ENCODE peak calls at places on chromosomes 5 and 9, in six cellular contexts. One of them, this sample, is unnamed.

GRCh38 chr5:54669285-54669684 is 151.7 kb downstream of the SNX18 start:
- DNase-seq in uterus: no peak
- DNase-seq in endothelial cell: no peak
- DNase-seq in AG09309: no peak
- DNase-seq in cardiac fibroblast: peak
- DNase-seq in A549: no peak
- DNase-seq in this sample: no peak

GRCh38 chr9:91771027-91771426 is 179.0 kb downstream of the ROR2 start:
- DNase-seq in A549: no peak
- DNase-seq in endothelial cell: no peak
- DNase-seq in cardiac fibroblast: peak
- DNase-seq in AG09309: peak
- DNase-seq in uterus: peak
- DNase-seq in this sample: no peak

GRCh38 chr5:143782588-143783386 is 29.2 kb upstream of the HMHB1 start:
- DNase-seq in cardiac fibroblast: no peak
- DNase-seq in AG09309: no peak
- DNase-seq in A549: no peak
- DNase-seq in uterus: no peak
- DNase-seq in endothelial cell: no peak
- DNase-seq in this sample: no peak

GRCh38 chr5:178381206-178381605 is 148.6 kb upstream of the PHYKPL start:
- DNase-seq in endothelial cell: no peak
- DNase-seq in cardiac fibroblast: no peak
- DNase-seq in AG09309: no peak
- DNase-seq in A549: no peak
- DNase-seq in uterus: no peak
- DNase-seq in this sample: no peak

GRCh38 chr5:88734983-88735382 is 148.0 kb downstream of the MEF2C start:
- DNase-seq in AG09309: no peak
- DNase-seq in A549: no peak
- DNase-seq in endothelial cell: no peak
- DNase-seq in cardiac fibroblast: no peak
- DNase-seq in uterus: no peak
- DNase-seq in this sample: no peak

GRCh38 chr5:38468978-38469706 is 87.3 kb downstream of the LIFR start:
- DNase-seq in AG09309: no peak
- DNase-seq in cardiac fibroblast: peak
- DNase-seq in endothelial cell: no peak
- DNase-seq in A549: no peak
- DNase-seq in uterus: peak
- DNase-seq in this sample: no peak

GRCh38 chr9:102237520-102237919 is 499.1 kb upstream of the GRIN3A start:
- DNase-seq in AG09309: no peak
- DNase-seq in cardiac fibroblast: no peak
- DNase-seq in endothelial cell: no peak
- DNase-seq in uterus: no peak
- DNase-seq in A549: no peak
- DNase-seq in this sample: no peak

GRCh38 chr5:166677891-166678290 is 1613.6 kb upstream of the WWC1 start:
- DNase-seq in uterus: no peak
- DNase-seq in cardiac fibroblast: no peak
- DNase-seq in AG09309: no peak
- DNase-seq in endothelial cell: no peak
- DNase-seq in A549: no peak
- DNase-seq in this sample: no peak

GRCh38 chr5:143513720-143514119 is 110.2 kb upstream of the NR3C1 start:
- DNase-seq in endothelial cell: no peak
- DNase-seq in A549: no peak
- DNase-seq in uterus: no peak
- DNase-seq in cardiac fibroblast: no peak
- DNase-seq in AG09309: no peak
- DNase-seq in this sample: no peak

GRCh38 chr9:134591573-134591981 is 50.0 kb upstream of the COL5A1 start:
- DNase-seq in cardiac fibroblast: peak
- DNase-seq in uterus: no peak
- DNase-seq in AG09309: peak
- DNase-seq in A549: no peak
- DNase-seq in endothelial cell: no peak
- DNase-seq in this sample: no peak

GRCh38 chr9:134592018-134592818 is 49.4 kb upstream of the COL5A1 start:
- DNase-seq in A549: peak
- DNase-seq in uterus: peak
- DNase-seq in AG09309: peak
- DNase-seq in endothelial cell: no peak
- DNase-seq in cardiac fibroblast: peak
- DNase-seq in this sample: no peak

GRCh38 chr9:134591082-134591571 is 50.5 kb upstream of the COL5A1 start:
- DNase-seq in endothelial cell: no peak
- DNase-seq in AG09309: no peak
- DNase-seq in uterus: no peak
- DNase-seq in cardiac fibroblast: peak
- DNase-seq in A549: no peak
- DNase-seq in this sample: no peak

GRCh38 chr9:134590240-134591081 is 51.1 kb upstream of the COL5A1 start:
- DNase-seq in A549: no peak
- DNase-seq in endothelial cell: no peak
- DNase-seq in cardiac fibroblast: peak
- DNase-seq in uterus: peak
- DNase-seq in AG09309: no peak
- DNase-seq in this sample: no peak

GRCh38 chr9:134589748-134590147 is 51.9 kb upstream of the COL5A1 start:
- DNase-seq in uterus: no peak
- DNase-seq in cardiac fibroblast: no peak
- DNase-seq in A549: no peak
- DNase-seq in AG09309: no peak
- DNase-seq in endothelial cell: no peak
- DNase-seq in this sample: no peak
- TF ChIP-seq CTCF in uterus: no peak
- TF ChIP-seq CTCF in cardiac fibroblast: no peak
- TF ChIP-seq CTCF in A549: no peak
- TF ChIP-seq CTCF in AG09309: no peak
- TF ChIP-seq CTCF in endothelial cell: no peak
- TF ChIP-seq CTCF in this sample: no peak

GRCh38 chr9:89919171-89919681 is 314.4 kb downstream of the GADD45G start:
- DNase-seq in endothelial cell: peak
- DNase-seq in uterus: no peak
- DNase-seq in cardiac fibroblast: peak
- DNase-seq in A549: no peak
- DNase-seq in AG09309: no peak
- DNase-seq in this sample: peak
- TF ChIP-seq CTCF in endothelial cell: peak
- TF ChIP-seq CTCF in uterus: no peak
- TF ChIP-seq CTCF in cardiac fibroblast: no peak
- TF ChIP-seq CTCF in A549: no peak
- TF ChIP-seq CTCF in AG09309: no peak
- TF ChIP-seq CTCF in this sample: peak

GRCh38 chr9:292915-293314 is 78.2 kb downstream of the DOCK8 start:
- DNase-seq in AG09309: no peak
- DNase-seq in cardiac fibroblast: no peak
- DNase-seq in uterus: no peak
- DNase-seq in A549: no peak
- DNase-seq in endothelial cell: no peak
- DNase-seq in this sample: no peak
- TF ChIP-seq CTCF in AG09309: no peak
- TF ChIP-seq CTCF in cardiac fibroblast: no peak
- TF ChIP-seq CTCF in uterus: no peak
- TF ChIP-seq CTCF in A549: no peak
- TF ChIP-seq CTCF in endothelial cell: no peak
- TF ChIP-seq CTCF in this sample: no peak

GRCh38 chr9:77063645-77064285 is 44.3 kb downstream of the FOXB2 start:
- DNase-seq in uterus: no peak
- DNase-seq in A549: no peak
- DNase-seq in AG09309: peak
- DNase-seq in cardiac fibroblast: peak
- DNase-seq in endothelial cell: no peak
- DNase-seq in this sample: no peak
- TF ChIP-seq CTCF in uterus: no peak
- TF ChIP-seq CTCF in A549: no peak
- TF ChIP-seq CTCF in AG09309: no peak
- TF ChIP-seq CTCF in cardiac fibroblast: no peak
- TF ChIP-seq CTCF in endothelial cell: no peak
- TF ChIP-seq CTCF in this sample: no peak

DNA sequence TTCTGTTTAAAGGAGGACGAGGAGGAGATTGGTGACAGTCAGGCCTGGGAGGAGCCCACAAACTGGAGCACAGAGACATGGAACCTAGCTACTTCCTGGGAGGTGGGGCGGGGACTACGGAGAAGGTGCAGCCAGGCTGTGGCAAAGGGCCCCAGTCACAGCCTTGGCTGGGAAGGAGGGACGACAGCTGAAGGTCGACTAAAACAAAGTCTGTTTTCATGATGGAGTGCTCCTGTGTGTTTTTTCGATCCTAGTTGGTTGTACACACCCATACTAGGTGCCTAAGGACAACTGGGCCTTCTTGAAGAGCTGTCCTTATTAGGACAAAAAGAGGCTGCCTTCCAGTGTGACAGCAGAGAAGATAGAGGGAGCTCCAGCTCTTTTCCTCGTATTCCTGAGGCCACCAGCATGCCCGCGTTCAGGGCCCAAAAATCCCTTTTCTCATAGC is 2.9 kb downstream of the CCDC107 start:
- DNase-seq in A549: no peak
- DNase-seq in cardiac fibroblast: peak
- DNase-seq in endothelial cell: no peak
- DNase-seq in uterus: peak
- DNase-seq in AG09309: no peak
- DNase-seq in this sample: no peak
- TF ChIP-seq CTCF in A549: peak
- TF ChIP-seq CTCF in cardiac fibroblast: peak
- TF ChIP-seq CTCF in endothelial cell: no peak
- TF ChIP-seq CTCF in uterus: peak
- TF ChIP-seq CTCF in AG09309: peak
- TF ChIP-seq CTCF in this sample: no peak

GRCh38 chr5:137203011-137203632 is 296.0 kb downstream of the SPOCK1 start:
- DNase-seq in AG09309: no peak
- DNase-seq in cardiac fibroblast: no peak
- DNase-seq in uterus: no peak
- DNase-seq in endothelial cell: no peak
- DNase-seq in A549: no peak
- DNase-seq in this sample: no peak

GRCh38 chr5:137199966-137200365 is 299.2 kb downstream of the SPOCK1 start:
- DNase-seq in endothelial cell: no peak
- DNase-seq in AG09309: no peak
- DNase-seq in uterus: no peak
- DNase-seq in A549: peak
- DNase-seq in cardiac fibroblast: peak
- DNase-seq in this sample: no peak

GRCh38 chr5:137200906-137201305 is 298.2 kb downstream of the SPOCK1 start:
- DNase-seq in endothelial cell: no peak
- DNase-seq in AG09309: no peak
- DNase-seq in A549: no peak
- DNase-seq in uterus: no peak
- DNase-seq in cardiac fibroblast: no peak
- DNase-seq in this sample: no peak

GRCh38 chr5:137199201-137199600 is 299.9 kb downstream of the SPOCK1 start:
- DNase-seq in A549: no peak
- DNase-seq in cardiac fibroblast: no peak
- DNase-seq in endothelial cell: no peak
- DNase-seq in AG09309: no peak
- DNase-seq in uterus: no peak
- DNase-seq in this sample: no peak

DNA sequence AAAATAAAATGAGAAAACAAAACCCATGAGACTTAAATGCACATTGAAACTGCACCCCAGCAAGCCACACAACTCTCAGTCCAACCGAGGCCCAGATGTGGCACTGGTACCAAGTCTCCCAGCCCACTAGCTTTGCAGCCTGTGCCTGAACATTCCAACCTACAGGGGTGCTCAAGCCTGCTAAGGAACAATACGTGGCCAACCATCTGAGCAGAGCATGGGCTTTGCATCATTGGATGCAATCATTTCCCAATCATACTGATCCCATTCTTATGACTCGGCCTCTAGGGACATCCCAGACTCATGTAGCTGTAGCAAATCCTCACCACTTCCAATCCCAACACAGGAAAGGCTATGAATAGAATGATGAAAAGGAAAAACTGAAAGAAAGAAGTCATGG is 297.2 kb downstream of the SPOCK1 start:
- DNase-seq in AG09309: peak
- DNase-seq in uterus: peak
- DNase-seq in A549: no peak
- DNase-seq in endothelial cell: no peak
- DNase-seq in cardiac fibroblast: peak
- DNase-seq in this sample: no peak
- TF ChIP-seq CTCF in AG09309: peak
- TF ChIP-seq CTCF in uterus: no peak
- TF ChIP-seq CTCF in A549: no peak
- TF ChIP-seq CTCF in endothelial cell: no peak
- TF ChIP-seq CTCF in cardiac fibroblast: peak
- TF ChIP-seq CTCF in this sample: no peak

GRCh38 chr9:18626046-18626698 is 152.2 kb downstream of the ADAMTSL1 start:
- DNase-seq in uterus: no peak
- DNase-seq in AG09309: no peak
- DNase-seq in A549: no peak
- DNase-seq in endothelial cell: no peak
- DNase-seq in cardiac fibroblast: no peak
- DNase-seq in this sample: no peak
- TF ChIP-seq CTCF in uterus: no peak
- TF ChIP-seq CTCF in AG09309: no peak
- TF ChIP-seq CTCF in A549: no peak
- TF ChIP-seq CTCF in endothelial cell: no peak
- TF ChIP-seq CTCF in cardiac fibroblast: no peak
- TF ChIP-seq CTCF in this sample: no peak

This sample was measured in activated CD8-positive, alpha-beta T cell treated with anti-CD3 and anti-CD28 coated beads for 36 hours.